ENCODE peak calls at places on chromosomes 13 and 19, in four cellular contexts. One of them, this sample, is unnamed.

GRCh38 chr13:39536906-39537305 is 66.1 kb downstream of the LHFPL6 start:
- DNase-seq in amniotic epithelial cell: no peak
- DNase-seq in IMR-90: no peak
- DNase-seq in stimulated activated CD8-positive, alpha-beta memory T cell treated with anti-CD3 and anti-CD28 coated beads, Interleukin-12 subunit alpha, Interleukin-12 subunit beta, amount 100 ng/mL, for 4 hours: no peak
- DNase-seq in this sample: no peak

GRCh38 chr19:50679177-50680125 is 30.2 kb downstream of the C19orf81 start:
- DNase-seq in amniotic epithelial cell: peak
- DNase-seq in IMR-90: peak
- DNase-seq in stimulated activated CD8-positive, alpha-beta memory T cell treated with anti-CD3 and anti-CD28 coated beads, Interleukin-12 subunit alpha, Interleukin-12 subunit beta, amount 100 ng/mL, for 4 hours: peak
- DNase-seq in this sample: peak

GRCh38 chr19:38684078-38684861 is 36.8 kb downstream of the ACTN4 start:
- DNase-seq in stimulated activated CD8-positive, alpha-beta memory T cell treated with anti-CD3 and anti-CD28 coated beads, Interleukin-12 subunit alpha, Interleukin-12 subunit beta, amount 100 ng/mL, for 4 hours: no peak
- DNase-seq in IMR-90: peak
- DNase-seq in amniotic epithelial cell: peak
- DNase-seq in this sample: peak

GRCh38 chr19:29497241-29497640 is 28.6 kb upstream of the VSTM2B start:
- DNase-seq in amniotic epithelial cell: no peak
- DNase-seq in IMR-90: no peak
- DNase-seq in stimulated activated CD8-positive, alpha-beta memory T cell treated with anti-CD3 and anti-CD28 coated beads, Interleukin-12 subunit alpha, Interleukin-12 subunit beta, amount 100 ng/mL, for 4 hours: no peak
- DNase-seq in this sample: no peak

GRCh38 chr13:76828316-76828741 is 57.9 kb downstream of the KCTD12 start:
- DNase-seq in IMR-90: peak
- DNase-seq in amniotic epithelial cell: no peak
- DNase-seq in stimulated activated CD8-positive, alpha-beta memory T cell treated with anti-CD3 and anti-CD28 coated beads, Interleukin-12 subunit alpha, Interleukin-12 subunit beta, amount 100 ng/mL, for 4 hours: no peak
- DNase-seq in this sample: no peak

GRCh38 chr13:44352202-44352601 is 21.4 kb upstream of the SERP2 start:
- DNase-seq in amniotic epithelial cell: no peak
- DNase-seq in IMR-90: no peak
- DNase-seq in stimulated activated CD8-positive, alpha-beta memory T cell treated with anti-CD3 and anti-CD28 coated beads, Interleukin-12 subunit alpha, Interleukin-12 subunit beta, amount 100 ng/mL, for 4 hours: no peak
- DNase-seq in this sample: no peak

GRCh38 chr13:95948646-95949045 is 104.6 kb downstream of the UGGT2 start:
- DNase-seq in IMR-90: peak
- DNase-seq in stimulated activated CD8-positive, alpha-beta memory T cell treated with anti-CD3 and anti-CD28 coated beads, Interleukin-12 subunit alpha, Interleukin-12 subunit beta, amount 100 ng/mL, for 4 hours: no peak
- DNase-seq in amniotic epithelial cell: peak
- DNase-seq in this sample: peak

GRCh38 chr19:39839678-39840327 is 5.8 kb upstream of the DYRK1B start:
- DNase-seq in stimulated activated CD8-positive, alpha-beta memory T cell treated with anti-CD3 and anti-CD28 coated beads, Interleukin-12 subunit alpha, Interleukin-12 subunit beta, amount 100 ng/mL, for 4 hours: no peak
- DNase-seq in IMR-90: no peak
- DNase-seq in amniotic epithelial cell: no peak
- DNase-seq in this sample: no peak

GRCh38 chr13:89726690-89727435 is 1620.6 kb upstream of the MIR17HG start:
- DNase-seq in stimulated activated CD8-positive, alpha-beta memory T cell treated with anti-CD3 and anti-CD28 coated beads, Interleukin-12 subunit alpha, Interleukin-12 subunit beta, amount 100 ng/mL, for 4 hours: no peak
- DNase-seq in IMR-90: peak
- DNase-seq in amniotic epithelial cell: peak
- DNase-seq in this sample: peak

GRCh38 chr13:96811049-96811448 is 183.2 kb downstream of the OXGR1 start:
- DNase-seq in amniotic epithelial cell: no peak
- DNase-seq in IMR-90: no peak
- DNase-seq in stimulated activated CD8-positive, alpha-beta memory T cell treated with anti-CD3 and anti-CD28 coated beads, Interleukin-12 subunit alpha, Interleukin-12 subunit beta, amount 100 ng/mL, for 4 hours: no peak
- DNase-seq in this sample: no peak

GRCh38 chr19:32231020-32231419 is 114.4 kb upstream of the ZNF507 start:
- DNase-seq in amniotic epithelial cell: no peak
- DNase-seq in stimulated activated CD8-positive, alpha-beta memory T cell treated with anti-CD3 and anti-CD28 coated beads, Interleukin-12 subunit alpha, Interleukin-12 subunit beta, amount 100 ng/mL, for 4 hours: no peak
- DNase-seq in IMR-90: no peak
- DNase-seq in this sample: no peak

GRCh38 chr13:29991343-29991742 is 140.9 kb upstream of the UBL3 start:
- DNase-seq in amniotic epithelial cell: peak
- DNase-seq in IMR-90: peak
- DNase-seq in stimulated activated CD8-positive, alpha-beta memory T cell treated with anti-CD3 and anti-CD28 coated beads, Interleukin-12 subunit alpha, Interleukin-12 subunit beta, amount 100 ng/mL, for 4 hours: no peak
- DNase-seq in this sample: peak

GRCh38 chr13:38866649-38867048 is 124.0 kb downstream of the STOML3 start:
- DNase-seq in stimulated activated CD8-positive, alpha-beta memory T cell treated with anti-CD3 and anti-CD28 coated beads, Interleukin-12 subunit alpha, Interleukin-12 subunit beta, amount 100 ng/mL, for 4 hours: no peak
- DNase-seq in IMR-90: no peak
- DNase-seq in amniotic epithelial cell: no peak
- DNase-seq in this sample: peak

GRCh38 chr19:1568320-1569019 is at the start of gene MEX3D:
- DNase-seq in IMR-90: peak
- DNase-seq in stimulated activated CD8-positive, alpha-beta memory T cell treated with anti-CD3 and anti-CD28 coated beads, Interleukin-12 subunit alpha, Interleukin-12 subunit beta, amount 100 ng/mL, for 4 hours: peak
- DNase-seq in amniotic epithelial cell: peak
- DNase-seq in this sample: peak

GRCh38 chr13:78972561-78972960 is 313.6 kb upstream of the OBI1 start:
- DNase-seq in stimulated activated CD8-positive, alpha-beta memory T cell treated with anti-CD3 and anti-CD28 coated beads, Interleukin-12 subunit alpha, Interleukin-12 subunit beta, amount 100 ng/mL, for 4 hours: no peak
- DNase-seq in amniotic epithelial cell: no peak
- DNase-seq in IMR-90: no peak
- DNase-seq in this sample: no peak

GRCh38 chr13:69565334-69565733 is 542.3 kb upstream of the ATXN8OS start:
- DNase-seq in IMR-90: no peak
- DNase-seq in amniotic epithelial cell: peak
- DNase-seq in stimulated activated CD8-positive, alpha-beta memory T cell treated with anti-CD3 and anti-CD28 coated beads, Interleukin-12 subunit alpha, Interleukin-12 subunit beta, amount 100 ng/mL, for 4 hours: no peak
- DNase-seq in this sample: no peak

GRCh38 chr13:109151696-109152095 is 522.3 kb downstream of the MYO16 start:
- DNase-seq in IMR-90: no peak
- DNase-seq in stimulated activated CD8-positive, alpha-beta memory T cell treated with anti-CD3 and anti-CD28 coated beads, Interleukin-12 subunit alpha, Interleukin-12 subunit beta, amount 100 ng/mL, for 4 hours: no peak
- DNase-seq in amniotic epithelial cell: no peak
- DNase-seq in this sample: peak

GRCh38 chr13:109869312-109870237 is 83.2 kb upstream of the IRS2 start:
- DNase-seq in IMR-90: peak
- DNase-seq in amniotic epithelial cell: peak
- DNase-seq in stimulated activated CD8-positive, alpha-beta memory T cell treated with anti-CD3 and anti-CD28 coated beads, Interleukin-12 subunit alpha, Interleukin-12 subunit beta, amount 100 ng/mL, for 4 hours: no peak
- DNase-seq in this sample: peak

GRCh38 chr13:110331362-110331761 is 24.3 kb downstream of the COL4A2 start:
- DNase-seq in amniotic epithelial cell: peak
- DNase-seq in IMR-90: peak
- DNase-seq in stimulated activated CD8-positive, alpha-beta memory T cell treated with anti-CD3 and anti-CD28 coated beads, Interleukin-12 subunit alpha, Interleukin-12 subunit beta, amount 100 ng/mL, for 4 hours: no peak
- DNase-seq in this sample: peak

GRCh38 chr19:4380254-4380727 is 20.1 kb downstream of the SH3GL1 start:
- DNase-seq in amniotic epithelial cell: no peak
- DNase-seq in IMR-90: no peak
- DNase-seq in stimulated activated CD8-positive, alpha-beta memory T cell treated with anti-CD3 and anti-CD28 coated beads, Interleukin-12 subunit alpha, Interleukin-12 subunit beta, amount 100 ng/mL, for 4 hours: no peak
- DNase-seq in this sample: no peak

GRCh38 chr19:23222998-23223652 is 27.1 kb downstream of the ZNF724 start:
- DNase-seq in stimulated activated CD8-positive, alpha-beta memory T cell treated with anti-CD3 and anti-CD28 coated beads, Interleukin-12 subunit alpha, Interleukin-12 subunit beta, amount 100 ng/mL, for 4 hours: no peak
- DNase-seq in IMR-90: no peak
- DNase-seq in amniotic epithelial cell: no peak
- DNase-seq in this sample: no peak

GRCh38 chr13:43030548-43030947 is 7.2 kb downstream of the DNAJC15 start:
- DNase-seq in IMR-90: no peak
- DNase-seq in amniotic epithelial cell: no peak
- DNase-seq in stimulated activated CD8-positive, alpha-beta memory T cell treated with anti-CD3 and anti-CD28 coated beads, Interleukin-12 subunit alpha, Interleukin-12 subunit beta, amount 100 ng/mL, for 4 hours: no peak
- DNase-seq in this sample: no peak